ENCODE peak calls at places on chromosome 22, in six cellular contexts. One of them, this sample, is unnamed.

GRCh38 chr22:40665312-40665711 is 14.0 kb upstream of the MCHR1 start:
- DNase-seq in neural progenitor cell: no peak
- DNase-seq in heart left ventricle: peak; percentile 74
- DNase-seq in stomach: no peak
- DNase-seq in transverse colon: no peak
- DNase-seq in heart right ventricle: peak; percentile 75
- DNase-seq in this sample: no peak

GRCh38 chr22:32208681-32209080 is 3.8 kb upstream of the RFPL2 start:
- DNase-seq in heart right ventricle: no peak
- DNase-seq in neural progenitor cell: no peak
- DNase-seq in stomach: no peak
- DNase-seq in heart left ventricle: no peak
- DNase-seq in transverse colon: no peak
- DNase-seq in this sample: no peak

GRCh38 chr22:39946571-39947407 is 13.4 kb upstream of the TMA7B start:
- DNase-seq in neural progenitor cell: no peak
- DNase-seq in stomach: no peak
- DNase-seq in heart left ventricle: no peak
- DNase-seq in heart right ventricle: no peak
- DNase-seq in transverse colon: no peak
- DNase-seq in this sample: no peak

GRCh38 chr22:29152381-29153138 is 53.1 kb upstream of the EMID1 start:
- DNase-seq in stomach: peak; percentile 25
- DNase-seq in transverse colon: no peak
- DNase-seq in heart left ventricle: no peak
- DNase-seq in neural progenitor cell: peak; percentile 55
- DNase-seq in heart right ventricle: peak; percentile 47
- DNase-seq in this sample: peak; percentile 52

GRCh38 chr22:45918455-45919370 is 58.2 kb downstream of the WNT7B start:
- DNase-seq in heart left ventricle: no peak
- DNase-seq in stomach: peak; percentile 41
- DNase-seq in heart right ventricle: no peak
- DNase-seq in transverse colon: no peak
- DNase-seq in neural progenitor cell: no peak
- DNase-seq in this sample: no peak

GRCh38 chr22:49657275-49657973 is 170.2 kb downstream of the BRD1 start:
- DNase-seq in neural progenitor cell: no peak
- DNase-seq in transverse colon: peak; percentile 68
- DNase-seq in stomach: peak; percentile 48
- DNase-seq in heart left ventricle: peak; percentile 82
- DNase-seq in heart right ventricle: peak; percentile 90
- DNase-seq in this sample: peak; percentile 69

GRCh38 chr22:46957521-46957920 is 195.1 kb downstream of the TBC1D22A start:
- DNase-seq in heart left ventricle: no peak
- DNase-seq in transverse colon: no peak
- DNase-seq in stomach: peak; percentile 4
- DNase-seq in neural progenitor cell: no peak
- DNase-seq in heart right ventricle: no peak
- DNase-seq in this sample: no peak

GRCh38 chr22:50131894-50132293 is 38.6 kb upstream of the PANX2 start:
- DNase-seq in heart left ventricle: no peak
- DNase-seq in neural progenitor cell: no peak
- DNase-seq in transverse colon: no peak
- DNase-seq in heart right ventricle: no peak
- DNase-seq in stomach: no peak
- DNase-seq in this sample: no peak

GRCh38 chr22:22761606-22761962 is 117.2 kb downstream of the GGTLC2 start:
- DNase-seq in neural progenitor cell: no peak
- DNase-seq in heart right ventricle: no peak
- DNase-seq in stomach: no peak
- DNase-seq in transverse colon: no peak
- DNase-seq in heart left ventricle: no peak
- DNase-seq in this sample: no peak

GRCh38 chr22:22870577-22871398 is 16.8 kb upstream of the IGLL5 start:
- DNase-seq in stomach: no peak
- DNase-seq in heart right ventricle: no peak
- DNase-seq in neural progenitor cell: peak; percentile 42
- DNase-seq in heart left ventricle: no peak
- DNase-seq in transverse colon: no peak
- DNase-seq in this sample: no peak

GRCh38 chr22:50620861-50621490 is 7.0 kb downstream of the ARSA start:
- DNase-seq in heart left ventricle: no peak
- DNase-seq in stomach: no peak
- DNase-seq in transverse colon: peak; percentile 45
- DNase-seq in neural progenitor cell: no peak
- DNase-seq in heart right ventricle: no peak
- DNase-seq in this sample: no peak

GRCh38 chr22:31768422-31769059 is 14.7 kb downstream of the DEPDC5 start:
- DNase-seq in heart right ventricle: no peak
- DNase-seq in neural progenitor cell: no peak
- DNase-seq in transverse colon: no peak
- DNase-seq in heart left ventricle: no peak
- DNase-seq in stomach: no peak
- DNase-seq in this sample: no peak

GRCh38 chr22:20125201-20126174 is 6.1 kb upstream of the ZDHHC8 start:
- DNase-seq in stomach: peak; percentile 40
- DNase-seq in heart left ventricle: no peak
- DNase-seq in transverse colon: no peak
- DNase-seq in heart right ventricle: no peak
- DNase-seq in neural progenitor cell: no peak
- DNase-seq in this sample: peak; percentile 69

GRCh38 chr22:48436201-48436931 is 1391.3 kb downstream of the BRD1 start:
- DNase-seq in heart right ventricle: no peak
- DNase-seq in stomach: no peak
- DNase-seq in transverse colon: no peak
- DNase-seq in neural progenitor cell: no peak
- DNase-seq in heart left ventricle: no peak
- DNase-seq in this sample: no peak

GRCh38 chr22:26615149-26615548 is 2.7 kb downstream of the CRYBB1 start:
- DNase-seq in stomach: no peak
- DNase-seq in heart left ventricle: no peak
- DNase-seq in heart right ventricle: no peak
- DNase-seq in neural progenitor cell: no peak
- DNase-seq in transverse colon: peak; percentile 54
- DNase-seq in this sample: no peak

GRCh38 chr22:20080445-20080775 is 369 bp downstream of the DGCR8 start:
- DNase-seq in heart left ventricle: peak; percentile 59
- DNase-seq in transverse colon: peak; percentile 71
- DNase-seq in heart right ventricle: peak; percentile 47
- DNase-seq in neural progenitor cell: peak; percentile 87
- DNase-seq in stomach: peak; percentile 62
- DNase-seq in this sample: peak; percentile 53

GRCh38 chr22:24230911-24231656 is 13.8 kb downstream of the GGT5 start:
- DNase-seq in transverse colon: peak; percentile 58
- DNase-seq in neural progenitor cell: peak; percentile 71
- DNase-seq in stomach: peak; percentile 74
- DNase-seq in heart left ventricle: no peak
- DNase-seq in heart right ventricle: no peak
- DNase-seq in this sample: peak; percentile 61

GRCh38 chr22:23704062-23704461 is 13.2 kb downstream of the RGL4 start:
- DNase-seq in stomach: no peak
- DNase-seq in heart left ventricle: no peak
- DNase-seq in transverse colon: no peak
- DNase-seq in heart right ventricle: no peak
- DNase-seq in neural progenitor cell: no peak
- DNase-seq in this sample: no peak

DNA sequence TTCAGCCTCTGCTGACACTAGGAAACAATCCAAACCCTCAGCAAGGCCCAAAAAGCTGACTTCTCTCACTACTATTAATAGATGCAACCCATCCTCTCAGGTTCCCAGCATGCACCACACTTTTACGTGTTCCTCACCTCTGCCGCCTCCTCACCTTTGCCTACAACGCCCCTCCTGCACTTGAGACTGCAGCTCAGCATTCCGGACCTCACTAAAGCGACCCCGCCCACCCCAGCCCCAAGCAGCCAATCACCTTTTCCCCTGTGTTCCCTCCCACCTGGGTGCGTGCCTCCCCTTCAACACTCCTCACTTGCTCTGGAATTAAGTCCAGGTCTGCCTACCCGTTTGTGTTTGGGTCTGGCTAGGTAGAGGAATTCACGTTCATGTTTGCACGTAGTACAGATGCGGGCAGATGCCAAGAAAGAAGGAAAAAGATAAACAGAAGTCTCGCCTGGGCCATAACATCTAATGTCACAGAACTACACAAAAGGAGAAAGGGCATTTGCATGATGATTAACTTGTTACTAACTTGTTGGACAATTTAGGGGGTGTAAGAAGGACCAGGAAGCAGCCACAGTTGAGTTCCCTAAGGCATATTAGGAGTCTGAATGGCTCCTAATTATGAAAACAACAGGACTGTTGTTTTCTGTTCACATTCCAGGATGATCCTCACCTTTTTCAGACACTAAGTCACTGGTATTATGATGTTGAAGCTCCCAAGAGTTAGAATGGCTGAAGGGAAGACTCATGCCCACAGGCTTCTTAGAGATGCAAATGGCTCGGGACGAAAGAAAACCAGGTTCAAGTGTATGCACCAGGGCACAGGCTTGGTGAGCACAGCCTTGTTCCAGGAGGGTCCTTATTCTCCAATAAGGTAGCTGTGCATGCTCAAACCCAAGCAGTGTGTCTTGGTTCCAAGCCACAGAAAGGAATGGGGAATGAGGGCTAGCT is 102.2 kb downstream of the MICAL3 start:
- DNase-seq in heart left ventricle: peak; percentile 59
- DNase-seq in neural progenitor cell: peak; percentile 72
- DNase-seq in stomach: no peak
- DNase-seq in heart right ventricle: peak; percentile 51
- DNase-seq in transverse colon: peak; percentile 53
- DNase-seq in this sample: no peak
- H3K4me3 ChIP-seq in heart left ventricle: no peak overlapping the region
- H3K4me3 ChIP-seq in neural progenitor cell: no peak overlapping the region
- H3K4me3 ChIP-seq in stomach: no peak overlapping the region
- H3K4me3 ChIP-seq in heart right ventricle: no peak overlapping the region
- H3K4me3 ChIP-seq in transverse colon: no peak overlapping the region
- H3K4me3 ChIP-seq in this sample: no peak overlapping the region

GRCh38 chr22:37951305-37951704 is 2.1 kb downstream of the C22orf23 start:
- DNase-seq in neural progenitor cell: peak; percentile 63
- DNase-seq in stomach: no peak
- DNase-seq in transverse colon: no peak
- DNase-seq in heart left ventricle: no peak
- DNase-seq in heart right ventricle: no peak
- DNase-seq in this sample: no peak

GRCh38 chr22:37953062-37953436 is 352 bp downstream of the C22orf23 start:
- DNase-seq in heart right ventricle: peak; percentile 18
- DNase-seq in stomach: no peak
- DNase-seq in neural progenitor cell: peak; percentile 29
- DNase-seq in heart left ventricle: no peak
- DNase-seq in transverse colon: no peak
- DNase-seq in this sample: no peak

GRCh38 chr22:37957232-37957631 is 3.7 kb downstream of the POLR2F start:
- DNase-seq in heart right ventricle: no peak
- DNase-seq in transverse colon: no peak
- DNase-seq in neural progenitor cell: no peak
- DNase-seq in stomach: no peak
- DNase-seq in heart left ventricle: no peak
- DNase-seq in this sample: no peak

GRCh38 chr22:37959231-37959825 is 5.8 kb downstream of the POLR2F start:
- DNase-seq in transverse colon: no peak
- DNase-seq in neural progenitor cell: no peak
- DNase-seq in heart left ventricle: no peak
- DNase-seq in stomach: no peak
- DNase-seq in heart right ventricle: no peak
- DNase-seq in this sample: no peak

DNA sequence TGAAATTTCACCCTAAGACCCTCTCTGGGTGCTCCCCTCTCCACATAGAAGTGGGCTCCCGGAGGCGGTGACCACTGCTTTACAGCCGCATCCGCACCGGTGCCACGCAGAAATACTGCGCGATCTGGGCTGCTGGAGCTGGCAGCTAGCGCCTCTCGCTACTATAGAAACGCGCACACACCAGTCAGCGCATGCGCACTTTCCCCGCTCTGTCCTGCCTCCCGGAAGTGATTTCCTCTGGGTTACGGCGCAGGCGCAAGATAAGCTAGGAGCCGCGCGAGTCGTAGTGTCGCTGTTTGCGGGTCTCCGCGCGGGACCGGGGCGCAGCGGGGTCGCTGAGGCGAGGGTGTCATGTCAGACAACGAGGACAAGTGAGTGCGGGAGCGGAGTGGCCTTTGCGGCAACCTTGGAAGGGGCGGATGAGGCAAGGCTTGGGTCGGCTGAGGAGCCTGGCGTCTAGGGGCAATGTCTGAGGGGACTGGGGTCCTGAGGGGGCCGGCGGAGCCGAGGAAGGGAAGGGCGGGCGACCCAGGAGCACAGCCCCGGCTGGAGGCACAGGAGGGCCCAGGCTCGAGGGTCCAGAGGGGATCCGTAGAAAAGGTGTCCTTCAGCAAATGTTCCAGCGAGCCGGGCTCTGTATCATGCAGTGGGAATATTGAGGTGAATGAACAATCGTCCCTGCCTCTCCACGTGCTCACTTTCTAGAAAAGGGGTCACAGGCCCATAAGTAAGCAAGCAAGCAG is at the start of the genes C22orf23 and POLR2F:
- DNase-seq in heart left ventricle: peak; percentile 94
- DNase-seq in neural progenitor cell: peak; percentile 99
- DNase-seq in stomach: peak; percentile 98
- DNase-seq in heart right ventricle: peak; percentile 96
- DNase-seq in transverse colon: peak; percentile 98
- DNase-seq in this sample: peak; percentile 96
- TF ChIP-seq CTCF in heart left ventricle: no peak
- TF ChIP-seq CTCF in neural progenitor cell: no peak
- TF ChIP-seq CTCF in stomach: no peak
- TF ChIP-seq CTCF in heart right ventricle: no peak
- TF ChIP-seq CTCF in transverse colon: no peak
- TF ChIP-seq CTCF in this sample: no peak

GRCh38 chr22:36606659-36607058 is 77.7 kb upstream of the EIF3D start:
- DNase-seq in stomach: no peak
- DNase-seq in transverse colon: no peak
- DNase-seq in heart left ventricle: no peak
- DNase-seq in heart right ventricle: no peak
- DNase-seq in neural progenitor cell: no peak
- DNase-seq in this sample: no peak
- H3K27me3 ChIP-seq in stomach: peaks cover 74% of the 10 kb centered on the region
- H3K27me3 ChIP-seq in transverse colon: peaks cover 57% of the 10 kb centered on the region
- H3K27me3 ChIP-seq in heart left ventricle: peaks cover 8% of the 10 kb centered on the region
- H3K27me3 ChIP-seq in heart right ventricle: peaks cover 46% of the 10 kb centered on the region
- H3K27me3 ChIP-seq in neural progenitor cell: no peaks in the 10 kb centered on the region
- H3K27me3 ChIP-seq in this sample: peaks cover 13% of the 10 kb centered on the region

GRCh38 chr22:44546686-44547310 is 48.8 kb upstream of the RTL6 start:
- DNase-seq in neural progenitor cell: no peak
- DNase-seq in transverse colon: no peak
- DNase-seq in stomach: no peak
- DNase-seq in heart right ventricle: no peak
- DNase-seq in heart left ventricle: no peak
- DNase-seq in this sample: no peak

GRCh38 chr22:44545773-44546172 is 47.7 kb upstream of the RTL6 start:
- DNase-seq in heart left ventricle: no peak
- DNase-seq in stomach: no peak
- DNase-seq in heart right ventricle: no peak
- DNase-seq in transverse colon: no peak
- DNase-seq in neural progenitor cell: no peak
- DNase-seq in this sample: no peak

GRCh38 chr22:44549021-44549420 is 51.0 kb upstream of the RTL6 start:
- DNase-seq in heart left ventricle: no peak
- DNase-seq in stomach: no peak
- DNase-seq in neural progenitor cell: no peak
- DNase-seq in transverse colon: no peak
- DNase-seq in heart right ventricle: no peak
- DNase-seq in this sample: no peak

GRCh38 chr22:44549701-44550100 is 51.7 kb upstream of the RTL6 start:
- DNase-seq in heart right ventricle: no peak
- DNase-seq in neural progenitor cell: no peak
- DNase-seq in transverse colon: no peak
- DNase-seq in heart left ventricle: no peak
- DNase-seq in stomach: no peak
- DNase-seq in this sample: no peak

GRCh38 chr22:44547371-44547770 is 49.3 kb upstream of the RTL6 start:
- DNase-seq in heart right ventricle: no peak
- DNase-seq in transverse colon: no peak
- DNase-seq in heart left ventricle: no peak
- DNase-seq in neural progenitor cell: no peak
- DNase-seq in stomach: no peak
- DNase-seq in this sample: no peak
- H3K4me3 ChIP-seq in heart right ventricle: no peak overlapping the region
- H3K4me3 ChIP-seq in transverse colon: no peak overlapping the region
- H3K4me3 ChIP-seq in heart left ventricle: no peak overlapping the region
- H3K4me3 ChIP-seq in neural progenitor cell: no peak overlapping the region
- H3K4me3 ChIP-seq in stomach: no peak overlapping the region
- H3K4me3 ChIP-seq in this sample: no peak overlapping the region